ENCODE peak calls at places on chromosomes 2 and 18, in four cellular contexts. One of them, this sample, is unnamed.

GRCh38 chr2:234548720-234549420 is 52.0 kb upstream of the ARL4C start:
- DNase-seq in gastrocnemius medialis: no peak
- DNase-seq in effector memory CD4-positive, alpha-beta T cell: no peak
- DNase-seq in left ventricle myocardium inferior: no peak
- DNase-seq in this sample: no peak

GRCh38 chr2:241358470-241358869 is 2.4 kb downstream of the FARP2 start:
- DNase-seq in gastrocnemius medialis: no peak
- DNase-seq in effector memory CD4-positive, alpha-beta T cell: no peak
- DNase-seq in left ventricle myocardium inferior: no peak
- DNase-seq in this sample: no peak

GRCh38 chr2:173094731-173095130 is 19.1 kb downstream of the MAP3K20 start:
- DNase-seq in gastrocnemius medialis: no peak
- DNase-seq in left ventricle myocardium inferior: no peak
- DNase-seq in effector memory CD4-positive, alpha-beta T cell: no peak
- DNase-seq in this sample: no peak

GRCh38 chr2:207202645-207203044 is 36.9 kb upstream of the KLF7 start:
- DNase-seq in effector memory CD4-positive, alpha-beta T cell: no peak
- DNase-seq in left ventricle myocardium inferior: no peak
- DNase-seq in gastrocnemius medialis: no peak
- DNase-seq in this sample: no peak

GRCh38 chr2:96909651-96910050 is 39.8 kb upstream of the SEMA4C start:
- DNase-seq in left ventricle myocardium inferior: peak
- DNase-seq in gastrocnemius medialis: no peak
- DNase-seq in effector memory CD4-positive, alpha-beta T cell: no peak
- DNase-seq in this sample: no peak

GRCh38 chr2:26946841-26947784 is 23.3 kb upstream of the MAPRE3 start:
- DNase-seq in left ventricle myocardium inferior: peak
- DNase-seq in effector memory CD4-positive, alpha-beta T cell: no peak
- DNase-seq in gastrocnemius medialis: peak
- DNase-seq in this sample: no peak

GRCh38 chr2:226738821-226739507 is 60.7 kb downstream of the IRS1 start:
- DNase-seq in effector memory CD4-positive, alpha-beta T cell: no peak
- DNase-seq in gastrocnemius medialis: peak
- DNase-seq in left ventricle myocardium inferior: no peak
- DNase-seq in this sample: no peak

GRCh38 chr18:13989209-13989608 is 73.9 kb upstream of the MC2R start:
- DNase-seq in gastrocnemius medialis: no peak
- DNase-seq in left ventricle myocardium inferior: no peak
- DNase-seq in effector memory CD4-positive, alpha-beta T cell: no peak
- DNase-seq in this sample: no peak

GRCh38 chr18:25456284-25456683 is 104.3 kb upstream of the ZNF521 start:
- DNase-seq in gastrocnemius medialis: no peak
- DNase-seq in left ventricle myocardium inferior: no peak
- DNase-seq in effector memory CD4-positive, alpha-beta T cell: no peak
- DNase-seq in this sample: no peak

GRCh38 chr2:230968921-230969672 is 26.8 kb upstream of the SPATA3 start:
- DNase-seq in left ventricle myocardium inferior: no peak
- DNase-seq in effector memory CD4-positive, alpha-beta T cell: no peak
- DNase-seq in gastrocnemius medialis: no peak
- DNase-seq in this sample: no peak

GRCh38 chr2:195660265-195660890 is 3.4 kb downstream of the SLC39A10 start:
- DNase-seq in gastrocnemius medialis: peak
- DNase-seq in effector memory CD4-positive, alpha-beta T cell: peak
- DNase-seq in left ventricle myocardium inferior: peak
- DNase-seq in this sample: no peak

GRCh38 chr2:66560683-66561082 is 125.8 kb downstream of the MEIS1 start:
- DNase-seq in effector memory CD4-positive, alpha-beta T cell: no peak
- DNase-seq in left ventricle myocardium inferior: no peak
- DNase-seq in gastrocnemius medialis: no peak
- DNase-seq in this sample: no peak

GRCh38 chr2:218892693-218893348 is 12.2 kb downstream of the WNT10A start:
- DNase-seq in left ventricle myocardium inferior: peak
- DNase-seq in gastrocnemius medialis: peak
- DNase-seq in effector memory CD4-positive, alpha-beta T cell: peak
- DNase-seq in this sample: no peak

GRCh38 chr18:12376034-12376717 is 851 bp downstream of the AFG3L2 start:
- DNase-seq in left ventricle myocardium inferior: peak
- DNase-seq in gastrocnemius medialis: peak
- DNase-seq in effector memory CD4-positive, alpha-beta T cell: no peak
- DNase-seq in this sample: no peak

GRCh38 chr18:55577812-55578539 is 10.0 kb downstream of the TCF4 start:
- DNase-seq in gastrocnemius medialis: no peak
- DNase-seq in left ventricle myocardium inferior: no peak
- DNase-seq in effector memory CD4-positive, alpha-beta T cell: no peak
- DNase-seq in this sample: no peak

GRCh38 chr2:234741976-234742375 is 209.8 kb upstream of the SH3BP4 start:
- DNase-seq in left ventricle myocardium inferior: no peak
- DNase-seq in effector memory CD4-positive, alpha-beta T cell: no peak
- DNase-seq in gastrocnemius medialis: no peak
- DNase-seq in this sample: no peak

GRCh38 chr2:63500398-63500797 is 87.9 kb downstream of the WDPCP start:
- DNase-seq in left ventricle myocardium inferior: no peak
- DNase-seq in effector memory CD4-positive, alpha-beta T cell: no peak
- DNase-seq in gastrocnemius medialis: no peak
- DNase-seq in this sample: no peak

GRCh38 chr18:71707400-71707799 is 836.7 kb downstream of the CBLN2 start:
- DNase-seq in left ventricle myocardium inferior: no peak
- DNase-seq in gastrocnemius medialis: no peak
- DNase-seq in effector memory CD4-positive, alpha-beta T cell: no peak
- DNase-seq in this sample: no peak

GRCh38 chr2:142290931-142291330 is 160.1 kb upstream of the LRP1B start:
- DNase-seq in gastrocnemius medialis: no peak
- DNase-seq in effector memory CD4-positive, alpha-beta T cell: no peak
- DNase-seq in left ventricle myocardium inferior: no peak
- DNase-seq in this sample: no peak

GRCh38 chr18:39600894-39601293 is 2035.3 kb upstream of the CELF4 start:
- DNase-seq in left ventricle myocardium inferior: no peak
- DNase-seq in gastrocnemius medialis: no peak
- DNase-seq in effector memory CD4-positive, alpha-beta T cell: no peak
- DNase-seq in this sample: no peak

GRCh38 chr2:29361255-29361654 is 246.0 kb downstream of the CLIP4 start:
- DNase-seq in effector memory CD4-positive, alpha-beta T cell: no peak
- DNase-seq in gastrocnemius medialis: no peak
- DNase-seq in left ventricle myocardium inferior: no peak
- DNase-seq in this sample: no peak

GRCh38 chr2:116510117-116510671 is 1304.3 kb upstream of the DDX18 start:
- DNase-seq in left ventricle myocardium inferior: no peak
- DNase-seq in effector memory CD4-positive, alpha-beta T cell: no peak
- DNase-seq in gastrocnemius medialis: no peak
- DNase-seq in this sample: no peak

GRCh38 chr2:164910091-164910899 is 45.0 kb downstream of the SLC38A11 start:
- DNase-seq in effector memory CD4-positive, alpha-beta T cell: no peak
- DNase-seq in left ventricle myocardium inferior: no peak
- DNase-seq in gastrocnemius medialis: no peak
- DNase-seq in this sample: no peak

GRCh38 chr2:233602076-233602475 is 15.4 kb upstream of the UGT1A8 start:
- DNase-seq in gastrocnemius medialis: no peak
- DNase-seq in effector memory CD4-positive, alpha-beta T cell: no peak
- DNase-seq in left ventricle myocardium inferior: no peak
- DNase-seq in this sample: no peak

GRCh38 chr2:236208281-236208900 is 40.2 kb upstream of the GBX2 start:
- DNase-seq in gastrocnemius medialis: no peak
- DNase-seq in left ventricle myocardium inferior: no peak
- DNase-seq in effector memory CD4-positive, alpha-beta T cell: no peak
- DNase-seq in this sample: no peak

GRCh38 chr2:27020337-27020948 is 12.3 kb upstream of the TMEM214 start:
- DNase-seq in effector memory CD4-positive, alpha-beta T cell: no peak
- DNase-seq in gastrocnemius medialis: no peak
- DNase-seq in left ventricle myocardium inferior: peak
- DNase-seq in this sample: no peak

GRCh38 chr2:240953426-240954425 is 44.7 kb upstream of the SNED1 start:
- DNase-seq in gastrocnemius medialis: no peak
- DNase-seq in left ventricle myocardium inferior: peak
- DNase-seq in effector memory CD4-positive, alpha-beta T cell: no peak
- DNase-seq in this sample: peak

GRCh38 chr2:31296641-31297287 is 62.8 kb downstream of the EHD3 start:
- DNase-seq in effector memory CD4-positive, alpha-beta T cell: no peak
- DNase-seq in gastrocnemius medialis: no peak
- DNase-seq in left ventricle myocardium inferior: no peak
- DNase-seq in this sample: no peak
- H3K27ac ChIP-seq in effector memory CD4-positive, alpha-beta T cell: no peak
- H3K27ac ChIP-seq in gastrocnemius medialis: no peak
- H3K27ac ChIP-seq in left ventricle myocardium inferior: peak
- H3K27ac ChIP-seq in this sample: peak

GRCh38 chr2:71746946-71747501 is 293.7 kb downstream of the DYSF start:
- DNase-seq in gastrocnemius medialis: peak
- DNase-seq in left ventricle myocardium inferior: peak
- DNase-seq in effector memory CD4-positive, alpha-beta T cell: no peak
- DNase-seq in this sample: peak
- H3K27ac ChIP-seq in gastrocnemius medialis: peak
- H3K27ac ChIP-seq in left ventricle myocardium inferior: no peak
- H3K27ac ChIP-seq in effector memory CD4-positive, alpha-beta T cell: no peak
- H3K27ac ChIP-seq in this sample: peak

GRCh38 chr18:29838556-29838955 is 1204.0 kb downstream of the DSC3 start:
- DNase-seq in left ventricle myocardium inferior: no peak
- DNase-seq in effector memory CD4-positive, alpha-beta T cell: no peak
- DNase-seq in gastrocnemius medialis: no peak
- DNase-seq in this sample: no peak

GRCh38 chr18:29840101-29840500 is 1202.4 kb downstream of the DSC3 start:
- DNase-seq in gastrocnemius medialis: no peak
- DNase-seq in left ventricle myocardium inferior: no peak
- DNase-seq in effector memory CD4-positive, alpha-beta T cell: no peak
- DNase-seq in this sample: no peak

GRCh38 chr18:29841631-29842030 is 1200.9 kb downstream of the DSC3 start:
- DNase-seq in effector memory CD4-positive, alpha-beta T cell: no peak
- DNase-seq in gastrocnemius medialis: no peak
- DNase-seq in left ventricle myocardium inferior: no peak
- DNase-seq in this sample: no peak
- H3K27ac ChIP-seq in effector memory CD4-positive, alpha-beta T cell: no peak
- H3K27ac ChIP-seq in gastrocnemius medialis: no peak
- H3K27ac ChIP-seq in left ventricle myocardium inferior: no peak
- H3K27ac ChIP-seq in this sample: no peak

GRCh38 chr2:239196474-239197021 is 204.3 kb downstream of the HDAC4 start:
- DNase-seq in gastrocnemius medialis: no peak
- DNase-seq in effector memory CD4-positive, alpha-beta T cell: no peak
- DNase-seq in left ventricle myocardium inferior: no peak
- DNase-seq in this sample: no peak
- H3K27ac ChIP-seq in gastrocnemius medialis: peak
- H3K27ac ChIP-seq in effector memory CD4-positive, alpha-beta T cell: no peak
- H3K27ac ChIP-seq in left ventricle myocardium inferior: no peak
- H3K27ac ChIP-seq in this sample: no peak

GRCh38 chr2:69186614-69187013 is 173.6 kb downstream of the ANTXR1 start:
- DNase-seq in effector memory CD4-positive, alpha-beta T cell: no peak
- DNase-seq in left ventricle myocardium inferior: no peak
- DNase-seq in gastrocnemius medialis: no peak
- DNase-seq in this sample: no peak
- H3K27ac ChIP-seq in effector memory CD4-positive, alpha-beta T cell: no peak
- H3K27ac ChIP-seq in left ventricle myocardium inferior: no peak
- H3K27ac ChIP-seq in gastrocnemius medialis: no peak
- H3K27ac ChIP-seq in this sample: no peak

GRCh38 chr18:77087391-77088141 is 45.0 kb downstream of the MBP start:
- DNase-seq in left ventricle myocardium inferior: peak
- DNase-seq in effector memory CD4-positive, alpha-beta T cell: no peak
- DNase-seq in gastrocnemius medialis: no peak
- DNase-seq in this sample: no peak
- H3K27ac ChIP-seq in left ventricle myocardium inferior: peak
- H3K27ac ChIP-seq in effector memory CD4-positive, alpha-beta T cell: no peak
- H3K27ac ChIP-seq in gastrocnemius medialis: peak
- H3K27ac ChIP-seq in this sample: peak

GRCh38 chr2:216626168-216626874 is 6.9 kb upstream of the IGFBP2 start:
- DNase-seq in gastrocnemius medialis: no peak
- DNase-seq in effector memory CD4-positive, alpha-beta T cell: no peak
- DNase-seq in left ventricle myocardium inferior: no peak
- DNase-seq in this sample: no peak
- H3K27ac ChIP-seq in gastrocnemius medialis: no peak
- H3K27ac ChIP-seq in effector memory CD4-positive, alpha-beta T cell: no peak
- H3K27ac ChIP-seq in left ventricle myocardium inferior: no peak
- H3K27ac ChIP-seq in this sample: no peak

DNA sequence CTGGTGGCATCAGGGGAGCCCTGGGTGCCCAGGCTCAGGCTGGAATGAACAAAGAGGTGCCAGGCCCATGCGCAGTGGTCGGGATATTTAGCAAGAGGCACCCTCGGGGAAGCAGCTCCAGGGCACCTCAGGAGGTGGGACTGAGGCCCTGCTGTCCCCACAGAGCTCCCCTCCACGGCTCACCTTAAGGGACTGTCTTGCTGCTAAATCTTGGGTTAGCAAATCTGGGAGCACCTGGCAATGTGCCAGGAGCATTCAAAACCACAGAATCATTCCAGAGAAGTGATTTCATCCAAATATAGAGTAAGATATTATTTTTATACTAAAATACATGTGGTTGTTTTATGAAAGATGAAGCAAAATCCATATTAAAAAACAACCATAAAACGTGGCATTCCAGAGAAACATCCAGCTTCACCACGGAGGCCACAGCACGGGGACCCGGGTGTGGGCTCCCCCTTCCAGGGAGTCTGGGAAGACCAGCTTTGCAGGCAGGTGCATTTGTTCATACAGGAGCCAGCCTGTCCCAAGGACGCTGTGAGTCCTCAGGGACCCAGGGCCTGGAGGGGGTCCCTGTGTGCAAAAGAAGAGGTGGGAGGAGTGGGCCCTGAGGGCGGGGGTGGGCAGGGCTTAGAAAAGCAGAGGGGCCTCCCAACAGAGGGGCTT is 16.3 kb downstream of the HS1BP3 start:
- DNase-seq in left ventricle myocardium inferior: peak
- DNase-seq in effector memory CD4-positive, alpha-beta T cell: no peak
- DNase-seq in gastrocnemius medialis: peak
- DNase-seq in this sample: peak
- H3K27ac ChIP-seq in left ventricle myocardium inferior: peak
- H3K27ac ChIP-seq in effector memory CD4-positive, alpha-beta T cell: no peak
- H3K27ac ChIP-seq in gastrocnemius medialis: peak
- H3K27ac ChIP-seq in this sample: peak